ENCODE peak calls at places on chromosomes 11 and 22, in four cellular contexts. One of them, this sample, is unnamed.

GRCh38 chr11:93969925-93970922 is 50.9 kb upstream of the HEPHL1 start:
- DNase-seq in cardiac muscle cell: no peak
- DNase-seq in H9: no peak
- DNase-seq in PC-9: no peak
- DNase-seq in this sample: no peak

GRCh38 chr11:59778122-59778521 is 22.9 kb downstream of the STX3 start:
- DNase-seq in cardiac muscle cell: no peak
- DNase-seq in H9: no peak
- DNase-seq in PC-9: no peak
- DNase-seq in this sample: no peak

GRCh38 chr22:38700271-38700788 is 413 bp downstream of the JOSD1 start:
- DNase-seq in cardiac muscle cell: peak; percentile 78
- DNase-seq in H9: no peak
- DNase-seq in PC-9: peak; percentile 85
- DNase-seq in this sample: no peak

GRCh38 chr22:25162561-25162960 is 37.1 kb upstream of the CRYBB3 start:
- DNase-seq in cardiac muscle cell: no peak
- DNase-seq in H9: no peak
- DNase-seq in PC-9: no peak
- DNase-seq in this sample: no peak

GRCh38 chr11:123408619-123409455 is 21.2 kb upstream of the GRAMD1B start:
- DNase-seq in cardiac muscle cell: no peak
- DNase-seq in H9: no peak
- DNase-seq in PC-9: no peak
- DNase-seq in this sample: no peak

GRCh38 chr11:34468209-34468841 is 29.6 kb downstream of the CAT start:
- DNase-seq in cardiac muscle cell: peak; percentile 45
- DNase-seq in H9: peak; percentile 54
- DNase-seq in PC-9: peak; percentile 55
- DNase-seq in this sample: peak; percentile 37

GRCh38 chr11:43936081-43936480 is 6.4 kb upstream of the C11orf96 start:
- DNase-seq in cardiac muscle cell: no peak
- DNase-seq in H9: no peak
- DNase-seq in PC-9: no peak
- DNase-seq in this sample: no peak

GRCh38 chr22:29308791-29309262 is 2.4 kb downstream of the GAS2L1 start:
- DNase-seq in cardiac muscle cell: peak; percentile 69
- DNase-seq in H9: no peak
- DNase-seq in PC-9: no peak
- DNase-seq in this sample: no peak

GRCh38 chr11:104490182-104490581 is 326.2 kb upstream of the PDGFD start:
- DNase-seq in cardiac muscle cell: no peak
- DNase-seq in H9: no peak
- DNase-seq in PC-9: no peak
- DNase-seq in this sample: no peak

GRCh38 chr11:76834151-76834550 is 26.6 kb upstream of the ACER3 start:
- DNase-seq in cardiac muscle cell: no peak
- DNase-seq in H9: no peak
- DNase-seq in PC-9: no peak
- DNase-seq in this sample: no peak

GRCh38 chr11:3121931-3122774 is 43.0 kb downstream of the OSBPL5 start:
- DNase-seq in cardiac muscle cell: no peak
- DNase-seq in H9: peak; percentile 22
- DNase-seq in PC-9: no peak
- DNase-seq in this sample: no peak

GRCh38 chr11:45181595-45182550 is 35.4 kb downstream of the PRDM11 start:
- DNase-seq in cardiac muscle cell: no peak
- DNase-seq in H9: no peak
- DNase-seq in PC-9: no peak
- DNase-seq in this sample: no peak

GRCh38 chr11:86395061-86395551 is 20.4 kb downstream of the CCDC81 start:
- DNase-seq in cardiac muscle cell: no peak
- DNase-seq in H9: peak; percentile 53
- DNase-seq in PC-9: no peak
- DNase-seq in this sample: no peak

GRCh38 chr11:12266943-12267342 is 110.4 kb upstream of the PARVA start:
- DNase-seq in cardiac muscle cell: no peak
- DNase-seq in H9: peak; percentile 59
- DNase-seq in PC-9: no peak
- DNase-seq in this sample: no peak

DNA sequence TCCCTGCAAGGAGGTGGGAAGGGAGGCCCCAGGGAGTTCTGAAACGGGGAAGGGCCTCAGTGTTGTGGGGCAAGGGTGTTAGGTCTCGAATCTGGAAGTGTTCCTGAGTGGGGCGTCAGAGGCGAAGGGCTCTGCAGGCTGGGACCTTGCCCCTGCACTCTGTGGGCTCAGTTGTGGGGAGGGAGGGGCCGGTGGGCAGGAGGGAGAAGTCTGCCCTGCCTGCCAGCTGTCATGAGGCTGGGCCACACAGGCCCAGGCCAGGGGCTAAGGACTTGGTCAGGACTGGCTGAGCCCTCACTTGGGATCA is at the start of gene CRACR2B:
- DNase-seq in cardiac muscle cell: no peak
- DNase-seq in H9: no peak
- DNase-seq in PC-9: no peak
- DNase-seq in this sample: no peak
- H3K27ac ChIP-seq in cardiac muscle cell: peak within 1 kb of the TSS; percentile 27
- H3K27ac ChIP-seq in H9: no peak within 1 kb of the TSS
- H3K27ac ChIP-seq in PC-9: peak within 1 kb of the TSS; percentile 52
- H3K27ac ChIP-seq in this sample: peak within 1 kb of the TSS; percentile 97

GRCh38 chr11:66111158-66111557 is 41.1 kb downstream of the PACS1 start:
- DNase-seq in cardiac muscle cell: no peak
- DNase-seq in H9: no peak
- DNase-seq in PC-9: no peak
- DNase-seq in this sample: no peak

GRCh38 chr11:66106786-66107599 is 36.9 kb downstream of the PACS1 start:
- DNase-seq in cardiac muscle cell: no peak
- DNase-seq in H9: no peak
- DNase-seq in PC-9: no peak
- DNase-seq in this sample: no peak

GRCh38 chr11:66107600-66108151 is 37.6 kb downstream of the PACS1 start:
- DNase-seq in cardiac muscle cell: no peak
- DNase-seq in H9: no peak
- DNase-seq in PC-9: no peak
- DNase-seq in this sample: no peak

GRCh38 chr11:66112041-66112491 is 42.0 kb downstream of the PACS1 start:
- DNase-seq in cardiac muscle cell: peak; percentile 22
- DNase-seq in H9: peak; percentile 48
- DNase-seq in PC-9: no peak
- DNase-seq in this sample: peak; percentile 19

GRCh38 chr11:66109294-66109693 is 39.2 kb downstream of the PACS1 start:
- DNase-seq in cardiac muscle cell: no peak
- DNase-seq in H9: no peak
- DNase-seq in PC-9: no peak
- DNase-seq in this sample: no peak
- H3K27ac ChIP-seq in cardiac muscle cell: no peak overlapping the region
- H3K27ac ChIP-seq in H9: no peak overlapping the region
- H3K27ac ChIP-seq in PC-9: no peak overlapping the region
- H3K27ac ChIP-seq in this sample: no peak overlapping the region

GRCh38 chr11:75184757-75185156 is 33.9 kb downstream of the SLCO2B1 start:
- DNase-seq in cardiac muscle cell: no peak
- DNase-seq in H9: no peak
- DNase-seq in PC-9: no peak
- DNase-seq in this sample: no peak
- H3K27ac ChIP-seq in cardiac muscle cell: no peak overlapping the region
- H3K27ac ChIP-seq in H9: no peak overlapping the region
- H3K27ac ChIP-seq in PC-9: no peak overlapping the region
- H3K27ac ChIP-seq in this sample: no peak overlapping the region

GRCh38 chr11:132802932-132803331 is 729.4 kb downstream of the OPCML start:
- DNase-seq in cardiac muscle cell: no peak
- DNase-seq in H9: no peak
- DNase-seq in PC-9: no peak
- DNase-seq in this sample: no peak
- H3K27ac ChIP-seq in cardiac muscle cell: no peak overlapping the region
- H3K27ac ChIP-seq in H9: no peak overlapping the region
- H3K27ac ChIP-seq in PC-9: no peak overlapping the region
- H3K27ac ChIP-seq in this sample: no peak overlapping the region

This sample was measured in WERI-Rb-1.